ENCODE peak calls at places on chromosomes 7 and 10, in nine cellular contexts. T is stimulated activated CD4-positive, alpha-beta T cell treated with anti-CD3 and anti-CD28 coated beads, Interleukin-2, amount 100 ng/mL, for 48 hours; U is T47D; Y is NCI-H1092 treated with DMSO at 0.1 percent for 48 hours; S is activated T-cell treated with anti-CD3 and anti-CD28 coated beads, Interleukin-2, amount 50 U/mL, for 4 hours; G is AG04449; I is amniotic stem cell; K is frontal cortex; D is activated naive CD8-positive, alpha-beta T cell treated with anti-CD3 and anti-CD28 coated beads, Interleukin-2, amount 50 U/mL, for 24 hours. L is an unnamed sample.

GRCh38 chr10:260819-261429 is 125.7 kb downstream of the ZMYND11 start:
- DNase-seq in T (no peak), I (no peak), Y (no peak), S (no peak), G (no peak), K (no peak), D (no peak), U (no peak), L (no peak)

GRCh38 chr10:126373982-126374381 is 14.3 kb downstream of the ADAM12 start:
- DNase-seq in S (no peak), U (no peak), D (no peak), T (no peak), Y (no peak), G (no peak), K (no peak), I (no peak), L (no peak)

GRCh38 chr10:517872-518475 is 171.5 kb downstream of the DIP2C start:
- DNase-seq in K (no peak), G (no peak), D (no peak), Y (no peak), I (no peak), U (no peak), T (no peak), S (no peak), L (no peak)

GRCh38 chr10:95513008-95513589 is 48.1 kb downstream of the SORBS1 start:
- DNase-seq in U (no peak), Y (no peak), S (no peak), G (no peak), K (no peak), D (no peak), T (no peak), I (no peak), L (no peak)

GRCh38 chr10:21950566-21950965 is 53.0 kb downstream of the DNAJC1 start:
- DNase-seq in T (no peak), K (no peak), Y (no peak), S (no peak), U (no peak), D (no peak), I (no peak), G (no peak), L (no peak)

GRCh38 chr10:62724465-62724864 is 80.1 kb upstream of the ADO start:
- DNase-seq in S (no peak), D (no peak), K (no peak), G (no peak), I (no peak), Y (no peak), U (no peak), T (no peak), L (no peak)

GRCh38 chr7:40311307-40311706 is 176.5 kb downstream of the SUGCT start:
- DNase-seq in K (no peak), T (no peak), Y (no peak), I (no peak), U (no peak), S (no peak), D (no peak), G (no peak), L (no peak)

GRCh38 chr10:18204050-18204449 is 63.8 kb downstream of the CACNB2 start:
- DNase-seq in D (no peak), U (no peak), Y (no peak), I (no peak), S (no peak), K (no peak), G (no peak), T (no peak), L (no peak)

GRCh38 chr10:95181731-95182130 is 12.3 kb upstream of the ACSM6 start:
- DNase-seq in T (no peak), S (no peak), D (no peak), K (no peak), Y (no peak), G (no peak), U (no peak), I (no peak), L (no peak)

GRCh38 chr7:117755136-117755535 is 118.1 kb downstream of the CTTNBP2 start:
- DNase-seq in T (no peak), S (no peak), G (no peak), D (no peak), K (no peak), U (no peak), Y (no peak), I (no peak), L (no peak)

GRCh38 chr10:95688648-95689047 is 5.1 kb downstream of the TCTN3 start:
- DNase-seq in D (no peak), K (no peak), I (no peak), T (no peak), S (no peak), U (no peak), Y (no peak), G (no peak), L (no peak)

GRCh38 chr7:31373337-31374289 is 33.1 kb upstream of the NEUROD6 start:
- DNase-seq in T (no peak), D (no peak), S (no peak), G (peak), K (peak), I (peak), Y (peak), U (peak), L (no peak)

GRCh38 chr7:116188-116981 is 76.0 kb upstream of the FAM20C start:
- DNase-seq in U (no peak), S (no peak), G (no peak), D (no peak), I (no peak), Y (no peak), T (no peak), K (no peak), L (no peak)

GRCh38 chr10:71141528-71141927 is 70.8 kb upstream of the UNC5B start:
- DNase-seq in S (no peak), G (no peak), U (no peak), D (no peak), I (no peak), Y (no peak), T (no peak), K (no peak), L (no peak)

GRCh38 chr10:62619409-62619730 is 185.2 kb upstream of the ADO start:
- DNase-seq in S (no peak), Y (no peak), G (no peak), K (no peak), I (no peak), T (no peak), U (no peak), D (no peak), L (no peak)

GRCh38 chr7:146116452-146117219 is at the start of gene CNTNAP2:
- DNase-seq in D (no peak), G (no peak), I (peak), U (no peak), S (no peak), K (peak), Y (peak), T (no peak), L (peak)

GRCh38 chr10:44951827-44952226 is 7.8 kb upstream of the RASSF4 start:
- DNase-seq in Y (no peak), T (no peak), I (no peak), S (no peak), K (no peak), G (no peak), U (no peak), D (no peak), L (no peak)

GRCh38 chr7:16818732-16819131 is 13.9 kb upstream of the AGR2 start:
- DNase-seq in U (no peak), S (no peak), D (no peak), K (no peak), T (no peak), I (no peak), G (no peak), Y (no peak), L (no peak)

GRCh38 chr7:2166625-2167280 is 66.0 kb downstream of the MAD1L1 start:
- DNase-seq in Y (no peak), I (no peak), D (no peak), S (no peak), K (no peak), U (peak), T (no peak), G (no peak), L (no peak)

GRCh38 chr10:13448216-13448615 is 80.6 kb downstream of the BEND7 start:
- DNase-seq in U (no peak), S (no peak), Y (no peak), D (no peak), T (no peak), G (no peak), K (no peak), I (no peak), L (no peak)

GRCh38 chr7:41977165-41977651 is 259.8 kb downstream of the GLI3 start:
- DNase-seq in G (no peak), S (no peak), I (peak), U (peak), Y (peak), D (no peak), T (no peak), K (no peak), L (no peak)

GRCh38 chr7:84258628-84259027 is 64.0 kb upstream of the SEMA3A start:
- DNase-seq in S (no peak), U (no peak), I (no peak), T (no peak), Y (no peak), D (no peak), G (peak), K (no peak), L (no peak)

GRCh38 chr7:42407828-42408227 is 170.8 kb upstream of the GLI3 start:
- DNase-seq in G (no peak), U (no peak), I (no peak), T (no peak), D (no peak), Y (no peak), S (no peak), K (no peak), L (no peak)

GRCh38 chr7:54839538-54840213 is 80.7 kb upstream of the SEC61G start:
- DNase-seq in K (no peak), T (no peak), I (no peak), S (no peak), G (no peak), D (no peak), U (no peak), Y (peak), L (no peak)